ENCODE peak calls at places on chromosomes 5 and 9, in four cellular contexts. W is left ventricle myocardium inferior, S is endothelial cell of umbilical vein, Y is endothelial cell. B is an unnamed sample.

GRCh38 chr5:1219768-1220100 is 5.4 kb upstream of the SLC6A18 start:
- DNase-seq in S (no peak), W (no peak), Y (no peak), B (no peak)

GRCh38 chr5:174053891-174054290 is 8.4 kb downstream of the NSG2 start:
- DNase-seq in Y (no peak), S (no peak), W (no peak), B (no peak)

GRCh38 chr5:20524956-20525529 is 537.0 kb upstream of the CDH18 start:
- DNase-seq in W (no peak), Y (no peak), S (no peak), B (no peak)

GRCh38 chr9:27333241-27334052 is 36.5 kb upstream of the EQTN start:
- DNase-seq in Y (peak), S (peak), W (peak), B (peak)

GRCh38 chr9:105146677-105147076 is 97.8 kb upstream of the SLC44A1 start:
- DNase-seq in Y (no peak), W (no peak), S (no peak), B (no peak)

GRCh38 chr5:145991044-145991575 is 54.7 kb downstream of the SH3RF2 start:
- DNase-seq in Y (no peak), S (no peak), W (no peak), B (no peak)

GRCh38 chr5:178288373-178289368 is 56.1 kb upstream of the PHYKPL start:
- DNase-seq in W (no peak), S (no peak), Y (no peak), B (no peak)

GRCh38 chr9:137878146-137878941 is 762 bp downstream of the CACNA1B start:
- DNase-seq in S (peak), W (no peak), Y (peak), B (peak)

GRCh38 chr9:89870207-89870606 is 265.4 kb downstream of the GADD45G start:
- DNase-seq in S (no peak), W (no peak), Y (no peak), B (no peak)

GRCh38 chr5:143309661-143310431 is 93.6 kb downstream of the NR3C1 start:
- DNase-seq in W (no peak), S (peak), Y (no peak), B (no peak)

GRCh38 chr5:170522211-170523128 is 18.6 kb downstream of the KCNIP1 start:
- DNase-seq in W (no peak), Y (no peak), S (no peak), B (no peak)

GRCh38 chr5:180126716-180127681 is 55.4 kb upstream of the RNF130 start:
- DNase-seq in Y (peak), S (no peak), W (no peak), B (peak)

GRCh38 chr5:59021837-59022514 is 439.1 kb downstream of the RAB3C start:
- DNase-seq in S (no peak), W (peak), Y (no peak), B (no peak)

GRCh38 chr5:55110156-55110680 is 7.8 kb downstream of the GZMA start:
- DNase-seq in W (no peak), S (peak), Y (no peak), B (no peak)

GRCh38 chr5:67414712-67415111 is 218.1 kb upstream of the CD180 start:
- DNase-seq in W (no peak), Y (no peak), S (no peak), B (no peak)

GRCh38 chr5:5634817-5635216 is 212.3 kb downstream of the ICE1 start:
- DNase-seq in W (no peak), Y (no peak), S (no peak), B (no peak)

GRCh38 chr5:56881571-56881970 is 27.8 kb upstream of the SETD9 start:
- DNase-seq in Y (no peak), S (no peak), W (no peak), B (no peak)

GRCh38 chr5:125575561-125576504 is 829.4 kb upstream of the ZNF608 start:
- DNase-seq in W (no peak), S (peak), Y (no peak), B (no peak)

GRCh38 chr5:180631549-180632392 is 17.6 kb downstream of the FLT4 start:
- DNase-seq in S (no peak), W (no peak), Y (no peak), B (no peak)

GRCh38 chr9:114056527-114056926 is 21.6 kb downstream of the AMBP start:
- DNase-seq in Y (no peak), S (no peak), W (no peak), B (no peak)

GRCh38 chr5:156124713-156125112 is 202.3 kb upstream of the SGCD start:
- DNase-seq in W (no peak), S (no peak), Y (no peak), B (no peak)

GRCh38 chr5:154370119-154370518 is 75.7 kb upstream of the SAP30L start:
- DNase-seq in W (no peak), Y (no peak), S (no peak), B (no peak)

GRCh38 chr5:180034564-180034963 is 37.0 kb downstream of the RNF130 start:
- DNase-seq in Y (no peak), W (no peak), S (no peak), B (no peak)

GRCh38 chr9:99401826-99402225 is 179.7 kb downstream of the SEC61B start:
- DNase-seq in Y (no peak), W (no peak), S (no peak), B (no peak)

GRCh38 chr5:41636605-41637004 is 126.2 kb upstream of the PLCXD3 start:
- DNase-seq in W (no peak), Y (peak), S (peak), B (no peak)

GRCh38 chr9:35814106-35814840 is 569 bp downstream of the HINT2 start:
- DNase-seq in S (peak), Y (peak), W (peak), B (peak)
- TF ChIP-seq CTCF in S (peak), Y (no peak), W (peak), B (peak)

GRCh38 chr5:103489293-103489692 is 73.3 kb downstream of the NUDT12 start:
- DNase-seq in Y (no peak), W (no peak), S (no peak), B (no peak)

GRCh38 chr5:103487822-103488493 is 74.6 kb downstream of the NUDT12 start:
- DNase-seq in S (no peak), W (no peak), Y (no peak), B (no peak)

GRCh38 chr5:103490340-103490739 is 72.2 kb downstream of the NUDT12 start:
- DNase-seq in S (no peak), W (no peak), Y (no peak), B (no peak)

GRCh38 chr5:103487253-103487652 is 75.3 kb downstream of the NUDT12 start:
- DNase-seq in W (no peak), Y (no peak), S (no peak), B (no peak)
- TF ChIP-seq CTCF in W (no peak), Y (no peak), S (no peak), B (no peak)

GRCh38 chr5:13217636-13218035 is 726.9 kb downstream of the DNAH5 start:
- DNase-seq in S (no peak), W (no peak), Y (no peak), B (no peak)

GRCh38 chr5:13214182-13214581 is 730.3 kb downstream of the DNAH5 start:
- DNase-seq in W (no peak), Y (no peak), S (no peak), B (no peak)

GRCh38 chr5:13215806-13216205 is 728.7 kb downstream of the DNAH5 start:
- DNase-seq in Y (no peak), W (no peak), S (no peak), B (no peak)

GRCh38 chr5:13215370-13215769 is 729.1 kb downstream of the DNAH5 start:
- DNase-seq in W (no peak), Y (no peak), S (no peak), B (no peak)

DNA sequence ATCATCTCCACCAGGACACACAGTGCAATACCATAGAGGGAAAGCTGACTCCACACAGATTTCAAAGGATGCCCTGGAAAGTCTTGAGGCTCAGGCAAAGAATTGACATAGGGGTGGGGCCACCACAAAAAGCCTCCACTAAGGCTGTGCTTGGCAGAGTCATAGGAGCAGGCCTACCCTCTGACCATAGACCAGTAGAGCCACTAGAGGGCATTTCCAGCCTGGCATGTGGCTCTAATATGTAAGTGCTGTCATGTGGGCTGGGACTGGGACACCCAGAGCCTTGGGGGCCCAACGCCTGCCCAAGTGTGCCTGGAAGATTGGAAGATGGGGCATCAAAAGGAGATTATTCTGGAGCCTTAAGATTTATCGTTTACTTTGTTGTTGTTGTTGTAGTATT is 726.0 kb downstream of the DNAH5 start:
- DNase-seq in Y (peak), S (peak), W (no peak), B (no peak)
- TF ChIP-seq CTCF in Y (no peak), S (peak), W (no peak), B (no peak)

GRCh38 chr9:109409998-109410397 is 88.1 kb downstream of the PTPN3 start:
- DNase-seq in W (no peak), Y (peak), S (no peak), B (peak)
- TF ChIP-seq CTCF in W (no peak), Y (no peak), S (no peak), B (peak)

DNA sequence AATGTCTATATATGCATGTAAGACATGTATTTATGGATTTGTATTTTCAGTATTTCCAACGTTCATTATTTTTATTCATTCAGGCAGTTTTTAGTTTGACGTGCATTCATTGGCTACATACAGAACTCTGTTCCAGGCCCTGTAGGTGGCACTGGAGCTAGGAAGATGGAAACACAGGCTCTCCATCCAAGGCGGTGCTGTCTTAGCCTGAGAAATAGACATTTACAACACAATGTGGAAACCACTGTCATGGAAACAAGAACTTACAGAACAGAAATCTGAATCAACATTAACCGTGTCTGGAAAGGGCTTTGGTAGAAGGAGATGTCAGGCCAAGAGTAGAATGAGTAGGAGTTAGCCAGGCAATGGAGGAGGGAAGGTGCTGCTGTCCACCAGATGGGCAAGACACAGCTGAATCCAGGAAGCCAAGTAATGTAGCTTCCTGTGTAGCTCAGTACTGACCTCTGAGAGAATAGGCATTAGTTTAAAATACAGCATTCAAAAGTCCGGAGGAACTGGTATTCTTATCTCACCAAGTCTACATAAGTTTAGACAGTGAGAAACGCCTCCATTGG is 388.7 kb upstream of the CDH6 start:
- DNase-seq in W (no peak), Y (no peak), S (no peak), B (no peak)
- TF ChIP-seq CTCF in W (peak), Y (no peak), S (no peak), B (no peak)

DNA sequence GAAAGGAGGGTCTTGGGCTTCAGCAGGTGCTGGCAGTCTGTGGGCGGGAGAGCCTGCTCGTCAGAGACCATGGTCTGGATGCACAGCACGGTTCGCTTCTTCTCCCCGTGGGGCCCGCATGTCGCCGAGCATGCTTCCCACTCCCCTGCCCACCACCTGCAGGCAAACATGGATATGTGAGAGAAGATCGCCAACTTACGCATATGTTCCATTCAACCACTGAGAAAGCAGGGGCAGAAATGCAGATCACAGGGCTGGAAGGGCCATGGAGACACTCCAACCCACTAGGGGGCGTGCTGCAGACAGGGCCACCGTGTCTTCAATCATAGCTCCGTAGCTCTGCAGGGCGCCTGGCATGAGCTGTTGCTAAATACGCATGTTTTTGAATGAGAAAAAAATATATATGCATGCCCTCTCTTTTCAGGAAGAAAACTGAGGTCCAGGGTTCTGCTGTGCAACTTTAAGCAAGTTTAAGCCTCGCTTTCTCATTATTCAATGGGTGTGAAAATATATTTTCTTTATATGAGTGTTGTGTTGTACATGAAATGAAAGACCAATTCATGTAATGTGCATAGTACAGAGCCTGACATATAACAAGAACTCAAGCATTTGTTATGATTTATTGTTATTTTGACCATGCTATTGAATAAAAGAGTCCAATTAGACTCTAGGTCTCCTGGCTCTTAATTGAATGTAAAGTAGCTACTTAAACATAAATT is 148.0 kb downstream of the TARS1 start:
- DNase-seq in Y (peak), S (peak), W (no peak), B (peak)
- TF ChIP-seq CTCF in Y (peak), S (peak), W (peak), B (peak)

DNA sequence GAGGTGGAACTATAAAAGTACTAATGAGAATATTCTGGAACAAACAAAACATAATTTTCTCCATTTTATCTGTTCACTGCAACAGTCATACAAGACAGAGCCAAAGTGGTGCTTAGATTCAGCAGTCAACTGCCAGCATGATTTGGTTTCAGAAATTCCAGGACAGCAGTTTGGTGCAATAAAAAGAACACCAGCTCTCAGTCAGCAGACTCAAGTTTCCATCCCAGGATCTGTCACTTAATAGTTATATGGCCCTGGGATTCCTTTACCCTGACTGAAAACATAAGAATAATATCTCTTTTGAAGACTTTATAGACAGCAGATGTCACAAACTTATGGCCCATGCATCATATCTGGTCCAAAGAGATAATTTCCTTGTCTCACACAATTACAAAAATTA is 92.8 kb upstream of the RASEF start:
- DNase-seq in Y (no peak), S (no peak), W (no peak), B (no peak)
- TF ChIP-seq CTCF in Y (no peak), S (no peak), W (no peak), B (no peak)

GRCh38 chr5:64973226-64973625 is 204.5 kb downstream of the CWC27 start:
- DNase-seq in S (no peak), Y (no peak), W (no peak), B (no peak)

GRCh38 chr5:64972591-64972990 is 203.9 kb downstream of the CWC27 start:
- DNase-seq in S (peak), W (no peak), Y (no peak), B (no peak)

GRCh38 chr5:64971990-64972389 is 203.3 kb downstream of the CWC27 start:
- DNase-seq in S (no peak), W (no peak), Y (no peak), B (no peak)

GRCh38 chr5:64971538-64971937 is 202.8 kb downstream of the CWC27 start:
- DNase-seq in S (peak), Y (no peak), W (no peak), B (no peak)
- TF ChIP-seq CTCF in S (no peak), Y (no peak), W (peak), B (no peak)

B was measured in progenitor cell of endocrine pancreas.